ENCODE peak calls at places on chromosomes 1 and 21, in five cellular contexts. One of them, this sample, is unnamed.

GRCh38 chr1:157961805-157962762 is 31.4 kb upstream of the KIRREL1 start:
- DNase-seq in HTR-8/SVneo: peak; percentile 36
- DNase-seq in GOT3: no peak
- DNase-seq in MCF 10A: peak; percentile 75
- DNase-seq in fibroblast of lung: peak; percentile 64
- DNase-seq in this sample: no peak

GRCh38 chr1:108009603-108010195 is 44.7 kb upstream of the VAV3 start:
- DNase-seq in HTR-8/SVneo: no peak
- DNase-seq in GOT3: no peak
- DNase-seq in MCF 10A: peak; percentile 43
- DNase-seq in fibroblast of lung: peak; percentile 46
- DNase-seq in this sample: no peak

GRCh38 chr1:9882945-9883303 is 27.1 kb downstream of the CTNNBIP1 start:
- DNase-seq in HTR-8/SVneo: no peak
- DNase-seq in GOT3: no peak
- DNase-seq in MCF 10A: no peak
- DNase-seq in fibroblast of lung: no peak
- DNase-seq in this sample: no peak

GRCh38 chr1:149978547-149979023 is 31.9 kb downstream of the OTUD7B start:
- DNase-seq in HTR-8/SVneo: no peak
- DNase-seq in GOT3: no peak
- DNase-seq in MCF 10A: peak; percentile 59
- DNase-seq in fibroblast of lung: no peak
- DNase-seq in this sample: no peak

GRCh38 chr1:210915890-210916507 is 217.9 kb downstream of the KCNH1 start:
- DNase-seq in HTR-8/SVneo: no peak
- DNase-seq in GOT3: no peak
- DNase-seq in MCF 10A: no peak
- DNase-seq in fibroblast of lung: no peak
- DNase-seq in this sample: no peak

GRCh38 chr21:34311561-34312330 is 52.1 kb upstream of the KCNE2 start:
- DNase-seq in HTR-8/SVneo: no peak
- DNase-seq in GOT3: no peak
- DNase-seq in MCF 10A: no peak
- DNase-seq in fibroblast of lung: no peak
- DNase-seq in this sample: no peak

GRCh38 chr1:221462345-221462744 is 279.5 kb downstream of the DUSP10 start:
- DNase-seq in HTR-8/SVneo: no peak
- DNase-seq in GOT3: no peak
- DNase-seq in MCF 10A: peak; percentile 93
- DNase-seq in fibroblast of lung: peak; percentile 46
- DNase-seq in this sample: no peak

GRCh38 chr1:183942933-183943693 is 94.4 kb downstream of the COLGALT2 start:
- DNase-seq in HTR-8/SVneo: peak; percentile 85
- DNase-seq in GOT3: no peak
- DNase-seq in MCF 10A: peak; percentile 92
- DNase-seq in fibroblast of lung: peak; percentile 99
- DNase-seq in this sample: no peak

GRCh38 chr1:185495017-185495416 is 178.0 kb upstream of the IVNS1ABP start:
- DNase-seq in HTR-8/SVneo: no peak
- DNase-seq in GOT3: no peak
- DNase-seq in MCF 10A: no peak
- DNase-seq in fibroblast of lung: no peak
- DNase-seq in this sample: peak; percentile 46

GRCh38 chr21:37028579-37028978 is 22.1 kb downstream of the RIPPLY3 start:
- DNase-seq in HTR-8/SVneo: no peak
- DNase-seq in GOT3: no peak
- DNase-seq in MCF 10A: peak; percentile 33
- DNase-seq in fibroblast of lung: peak; percentile 26
- DNase-seq in this sample: no peak

GRCh38 chr1:182397653-182398388 is 2.6 kb downstream of the TEDDM1 start:
- DNase-seq in HTR-8/SVneo: no peak
- DNase-seq in GOT3: no peak
- DNase-seq in MCF 10A: peak; percentile 81
- DNase-seq in fibroblast of lung: no peak
- DNase-seq in this sample: peak; percentile 72

GRCh38 chr1:153881764-153882163 is 41.0 kb downstream of the GATAD2B start:
- DNase-seq in HTR-8/SVneo: no peak
- DNase-seq in GOT3: no peak
- DNase-seq in MCF 10A: no peak
- DNase-seq in fibroblast of lung: peak; percentile 74
- DNase-seq in this sample: no peak

GRCh38 chr1:87786218-87786617 is 457.5 kb downstream of the LMO4 start:
- DNase-seq in HTR-8/SVneo: no peak
- DNase-seq in GOT3: no peak
- DNase-seq in MCF 10A: no peak
- DNase-seq in fibroblast of lung: no peak
- DNase-seq in this sample: no peak

GRCh38 chr1:44407430-44408180 is 2.5 kb downstream of the RNF220 start:
- DNase-seq in HTR-8/SVneo: no peak
- DNase-seq in GOT3: no peak
- DNase-seq in MCF 10A: no peak
- DNase-seq in fibroblast of lung: no peak
- DNase-seq in this sample: no peak

GRCh38 chr1:113747376-113747775 is 11.9 kb downstream of the PHTF1 start:
- DNase-seq in HTR-8/SVneo: peak; percentile 29
- DNase-seq in GOT3: no peak
- DNase-seq in MCF 10A: no peak
- DNase-seq in fibroblast of lung: no peak
- DNase-seq in this sample: no peak

GRCh38 chr1:21244986-21245687 is 45.1 kb downstream of the ECE1 start:
- DNase-seq in HTR-8/SVneo: no peak
- DNase-seq in GOT3: no peak
- DNase-seq in MCF 10A: no peak
- DNase-seq in fibroblast of lung: no peak
- DNase-seq in this sample: no peak

GRCh38 chr1:45979074-45979777 is 153.2 kb downstream of the PIK3R3 start:
- DNase-seq in HTR-8/SVneo: no peak
- DNase-seq in GOT3: no peak
- DNase-seq in MCF 10A: peak; percentile 34
- DNase-seq in fibroblast of lung: peak; percentile 50
- DNase-seq in this sample: no peak

GRCh38 chr1:29450591-29450990 is 214.3 kb downstream of the PTPRU start:
- DNase-seq in HTR-8/SVneo: no peak
- DNase-seq in GOT3: no peak
- DNase-seq in MCF 10A: no peak
- DNase-seq in fibroblast of lung: no peak
- DNase-seq in this sample: no peak

GRCh38 chr1:192516776-192517297 is 58.7 kb upstream of the RGS1 start:
- DNase-seq in HTR-8/SVneo: no peak
- DNase-seq in GOT3: no peak
- DNase-seq in MCF 10A: no peak
- DNase-seq in fibroblast of lung: no peak
- DNase-seq in this sample: peak; percentile 93

This sample was measured in AML-193.